ENCODE peak calls at places on chromosomes 2 and 18, in nine cellular contexts. V, M, N, R, A, S, O, B and J are unnamed samples.

GRCh38 chr18:70289351-70290330 is 796 bp downstream of the SOCS6 start:
- DNase-seq in V (no peak), M (peak), N (peak), R (no peak), A (no peak), S (peak), O (no peak), B (peak), J (peak)

GRCh38 chr2:160214461-160215055 is 14.5 kb upstream of the ITGB6 start:
- DNase-seq in V (peak), M (peak), N (no peak), R (no peak), A (no peak), S (peak), O (peak), B (peak), J (peak)

GRCh38 chr2:121831841-121832240 is 76.4 kb downstream of the TSN start:
- DNase-seq in V (no peak), M (peak), N (no peak), R (no peak), A (no peak), S (no peak), O (no peak), B (no peak), J (no peak)

GRCh38 chr2:132477962-132478361 is 61.4 kb downstream of the GPR39 start:
- DNase-seq in V (no peak), M (no peak), N (no peak), R (no peak), A (no peak), S (peak), O (peak), B (peak), J (peak)

GRCh38 chr2:128585706-128586105 is 267.0 kb upstream of the HS6ST1 start:
- DNase-seq in V (peak), M (no peak), N (no peak), R (no peak), A (no peak), S (peak), O (peak), B (peak), J (peak)

GRCh38 chr18:70005580-70005979 is 57.9 kb upstream of the CD226 start:
- DNase-seq in V (no peak), M (no peak), N (no peak), R (no peak), A (no peak), S (no peak), O (no peak), B (no peak), J (peak)

GRCh38 chr18:79348066-79348465 is 47.7 kb upstream of the NFATC1 start:
- DNase-seq in V (no peak), M (no peak), N (no peak), R (no peak), A (no peak), S (peak), O (no peak), B (peak), J (no peak)

GRCh38 chr2:27803046-27803445 is 31.5 kb downstream of the MRPL33 start:
- DNase-seq in V (no peak), M (no peak), N (no peak), R (no peak), A (no peak), S (no peak), O (no peak), B (no peak), J (no peak)

GRCh38 chr2:25251461-25252273 is 83.3 kb upstream of the POMC start:
- DNase-seq in V (no peak), M (peak), N (peak), R (peak), A (peak), S (peak), O (no peak), B (peak), J (peak)

GRCh38 chr2:36059684-36060083 is 295.9 kb upstream of the CRIM1 start:
- DNase-seq in V (no peak), M (no peak), N (no peak), R (no peak), A (no peak), S (no peak), O (no peak), B (no peak), J (no peak)

GRCh38 chr18:35042389-35043066 is 1.3 kb downstream of the MAPRE2 start:
- DNase-seq in V (no peak), M (no peak), N (no peak), R (no peak), A (no peak), S (no peak), O (no peak), B (peak), J (peak)

GRCh38 chr2:204027105-204027504 is 90.5 kb downstream of the ICOS start:
- DNase-seq in V (no peak), M (no peak), N (no peak), R (no peak), A (no peak), S (peak), O (peak), B (peak), J (no peak)

GRCh38 chr2:181363164-181363563 is 94.0 kb upstream of the ITGA4 start:
- DNase-seq in V (no peak), M (no peak), N (no peak), R (no peak), A (no peak), S (no peak), O (no peak), B (no peak), J (no peak)

GRCh38 chr2:85410584-85411404 is 628 bp upstream of the CAPG start:
- DNase-seq in V (peak), M (no peak), N (no peak), R (no peak), A (no peak), S (no peak), O (no peak), B (peak), J (no peak)

GRCh38 chr2:34365937-34366336 is 766.8 kb upstream of the FAM98A start:
- DNase-seq in V (no peak), M (no peak), N (peak), R (no peak), A (no peak), S (peak), O (no peak), B (no peak), J (no peak)

GRCh38 chr18:76913583-76913982 is 91.2 kb downstream of the ZNF236 start:
- DNase-seq in V (no peak), M (no peak), N (no peak), R (no peak), A (no peak), S (no peak), O (no peak), B (no peak), J (no peak)

DNA sequence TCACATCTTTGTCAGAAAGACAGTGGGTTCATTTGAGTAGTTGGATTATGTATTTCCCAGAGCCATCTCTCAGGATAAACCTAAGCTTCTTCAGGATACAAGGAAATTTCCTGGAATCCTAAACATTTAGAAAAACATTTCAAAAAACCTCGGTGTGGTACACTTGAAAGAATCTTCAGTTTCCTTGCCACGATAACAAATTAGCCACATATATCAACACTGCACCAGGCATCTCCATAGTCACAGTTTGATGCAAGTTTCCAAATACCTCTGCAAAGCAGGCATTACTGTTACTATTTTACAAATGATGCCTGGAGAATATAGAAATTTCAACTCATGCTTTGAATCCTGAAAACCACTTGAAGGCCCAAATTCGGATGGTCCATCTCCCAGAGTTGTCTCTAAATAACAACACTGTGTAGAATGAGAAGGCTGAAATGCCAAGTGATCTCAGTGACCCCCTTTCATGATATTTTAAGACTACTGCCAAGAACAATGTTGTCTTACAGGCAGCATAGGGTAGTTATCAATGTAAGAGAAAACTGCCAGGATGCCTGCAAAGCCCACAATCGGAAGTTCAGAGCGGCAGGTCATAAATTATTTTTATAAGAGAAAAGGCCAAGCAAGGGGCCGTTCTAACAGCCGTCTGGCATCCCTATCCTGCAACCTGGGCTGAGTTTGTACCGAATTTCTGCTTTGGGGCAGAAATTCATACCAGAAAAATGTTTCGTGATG is 307.8 kb downstream of the TXNL1 start:
- DNase-seq in V (no peak), M (no peak), N (no peak), R (no peak), A (no peak), S (no peak), O (no peak), B (peak), J (no peak)
- H3K4me3 ChIP-seq in V (no peak), M (no peak), N (no peak), R (no peak), A (no peak), S (no peak), O (no peak), B (no peak), J (no peak)

DNA sequence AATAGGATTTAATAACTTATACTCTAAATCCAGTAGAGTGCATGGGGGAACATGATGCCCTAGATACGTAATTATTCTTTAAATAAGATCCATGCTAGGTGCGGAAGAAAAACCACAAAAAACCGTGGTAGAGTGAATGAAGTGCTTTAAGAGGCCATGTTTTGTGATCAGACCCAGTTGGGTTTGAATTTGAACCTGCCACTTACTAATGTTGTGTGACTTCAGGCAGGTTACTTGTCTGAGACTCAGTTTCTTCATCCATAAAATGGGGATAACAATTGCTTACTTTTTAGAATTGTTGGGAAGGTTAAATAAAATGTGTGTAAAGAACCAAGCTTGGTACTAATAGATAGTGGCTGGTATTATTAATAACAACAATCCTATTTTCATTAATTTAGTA is 17.2 kb downstream of the MIB1 start:
- DNase-seq in V (no peak), M (no peak), N (no peak), R (no peak), A (no peak), S (no peak), O (no peak), B (no peak), J (no peak)
- TF ChIP-seq CTCF in V (no peak), M (no peak), N (no peak), R (no peak), A (no peak), S (no peak), O (no peak), B (no peak), J (no peak)

GRCh38 chr2:227871375-227871788 is at the start of gene DAW1:
- DNase-seq in V (no peak), M (peak), N (peak), R (no peak), A (no peak), S (peak), O (peak), B (peak), J (peak)
- H3K4me3 ChIP-seq in V (peak), M (peak), N (peak), R (no peak), A (no peak), S (peak), O (peak), B (peak), J (peak)

GRCh38 chr18:51540562-51540961 is 343.1 kb upstream of the MEX3C start:
- DNase-seq in V (no peak), M (no peak), N (no peak), R (no peak), A (no peak), S (no peak), O (no peak), B (no peak), J (no peak)

GRCh38 chr18:51541230-51541629 is 343.7 kb upstream of the MEX3C start:
- DNase-seq in V (no peak), M (no peak), N (no peak), R (no peak), A (no peak), S (no peak), O (no peak), B (no peak), J (no peak)

GRCh38 chr18:51531496-51531895 is 334.0 kb upstream of the MEX3C start:
- DNase-seq in V (peak), M (no peak), N (no peak), R (no peak), A (no peak), S (no peak), O (no peak), B (no peak), J (no peak)

GRCh38 chr18:51537487-51537886 is 340.0 kb upstream of the MEX3C start:
- DNase-seq in V (no peak), M (peak), N (peak), R (no peak), A (no peak), S (no peak), O (no peak), B (peak), J (peak)
- TF ChIP-seq CTCF in V (no peak), M (peak), N (peak), R (no peak), A (no peak), S (peak), O (no peak), B (no peak), J (no peak)

DNA sequence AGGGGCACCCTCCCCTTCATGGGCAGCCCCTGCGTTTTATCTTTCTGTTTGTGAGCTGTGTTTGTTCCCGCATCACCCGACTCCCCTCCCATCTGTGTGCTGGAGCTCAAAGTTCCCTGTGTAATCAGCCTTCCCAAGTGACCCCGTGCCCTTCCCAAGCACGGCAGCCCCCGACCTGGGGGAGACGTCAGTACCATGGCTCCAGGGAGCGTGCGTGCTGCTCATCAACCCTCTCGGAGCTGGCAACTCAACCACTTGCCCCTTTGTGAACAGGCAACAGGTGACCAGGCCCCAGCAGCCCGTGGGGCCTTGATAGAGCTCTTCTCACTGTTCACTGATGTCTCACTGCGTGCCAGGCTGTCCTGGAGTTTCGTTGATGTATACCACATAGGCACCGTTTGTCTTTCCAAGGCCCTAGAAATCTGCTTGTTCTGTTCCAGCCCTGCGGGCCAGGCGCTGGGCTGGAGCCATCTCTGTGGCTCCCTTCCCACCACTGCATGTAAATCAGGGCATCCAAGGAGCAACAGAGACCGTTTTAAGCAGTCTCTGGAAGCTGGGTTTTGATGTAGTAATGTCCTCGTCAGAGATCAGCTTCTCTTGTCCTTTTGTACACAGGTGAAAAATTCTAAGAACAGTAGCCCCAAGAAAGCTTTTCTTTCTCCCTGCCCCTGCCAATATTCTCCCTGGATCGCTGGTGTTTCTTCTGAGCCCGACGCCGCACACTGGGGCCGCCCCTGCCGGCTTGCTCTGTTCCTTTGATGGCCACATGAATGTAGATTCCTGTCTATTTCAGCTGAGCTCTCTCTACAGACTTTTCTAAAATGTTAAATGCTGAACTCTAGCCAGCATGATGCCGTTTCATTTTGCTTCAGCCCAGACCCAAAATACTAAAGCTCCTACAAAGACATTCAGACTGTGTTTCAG is 107.0 kb upstream of the PTPRM start:
- DNase-seq in V (no peak), M (peak), N (peak), R (no peak), A (no peak), S (peak), O (no peak), B (peak), J (peak)
- H3K4me3 ChIP-seq in V (no peak), M (no peak), N (no peak), R (no peak), A (no peak), S (peak), O (no peak), B (peak), J (no peak)

GRCh38 chr18:3214855-3215637 is 4.7 kb downstream of the MYOM1 start:
- DNase-seq in V (no peak), M (no peak), N (no peak), R (no peak), A (no peak), S (no peak), O (no peak), B (no peak), J (no peak)

GRCh38 chr18:3219621-3220335 is at the start of gene MYOM1:
- DNase-seq in V (no peak), M (peak), N (peak), R (no peak), A (no peak), S (no peak), O (no peak), B (no peak), J (no peak)

GRCh38 chr18:3217930-3218647 is 1.7 kb downstream of the MYOM1 start:
- DNase-seq in V (peak), M (no peak), N (peak), R (no peak), A (no peak), S (no peak), O (no peak), B (no peak), J (peak)

GRCh38 chr18:3218817-3219216 is 951 bp downstream of the MYOM1 start:
- DNase-seq in V (no peak), M (no peak), N (peak), R (no peak), A (no peak), S (no peak), O (no peak), B (no peak), J (no peak)

GRCh38 chr18:3216987-3217386 is 2.8 kb downstream of the MYOM1 start:
- DNase-seq in V (no peak), M (no peak), N (no peak), R (no peak), A (no peak), S (no peak), O (no peak), B (no peak), J (no peak)
- TF ChIP-seq CTCF in V (no peak), M (no peak), N (no peak), R (no peak), A (no peak), S (no peak), O (no peak), B (no peak), J (no peak)

GRCh38 chr2:65746919-65747678 is 314.7 kb upstream of the SPRED2 start:
- DNase-seq in V (no peak), M (no peak), N (peak), R (no peak), A (no peak), S (peak), O (no peak), B (no peak), J (no peak)
- H3K4me3 ChIP-seq in V (no peak), M (no peak), N (no peak), R (no peak), A (no peak), S (no peak), O (no peak), B (no peak), J (no peak)

DNA sequence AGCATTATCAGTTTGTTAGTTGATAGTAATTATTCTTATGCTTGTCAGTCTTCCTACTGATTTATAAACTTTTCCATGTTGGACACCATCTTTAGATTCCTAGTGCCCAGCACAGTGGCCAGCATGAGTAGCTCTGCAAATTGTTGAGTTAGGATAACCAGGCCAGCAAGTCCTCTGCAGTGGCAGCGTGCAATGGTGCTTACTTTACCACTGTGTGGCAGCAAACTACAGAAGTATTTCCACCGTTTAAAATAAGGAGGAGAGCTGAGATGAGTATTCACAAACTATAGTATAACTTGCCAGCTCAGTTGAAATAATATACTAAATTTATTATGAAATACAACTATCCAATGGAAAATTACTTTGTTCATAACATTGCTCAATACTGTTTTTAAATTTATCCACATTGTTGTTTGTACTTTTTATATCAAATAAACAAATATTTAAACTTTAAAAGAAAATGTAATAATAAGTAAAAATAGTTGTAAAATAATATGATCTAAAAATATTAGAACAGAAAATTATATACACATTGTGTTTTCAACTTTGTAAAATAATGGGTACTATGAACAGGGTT is 9.3 kb upstream of the THADA start:
- DNase-seq in V (peak), M (no peak), N (peak), R (no peak), A (no peak), S (peak), O (peak), B (peak), J (peak)
- TF ChIP-seq CTCF in V (peak), M (peak), N (peak), R (no peak), A (peak), S (peak), O (peak), B (peak), J (peak)